ENCODE peak calls at places on chromosomes 2 and 18, in six cellular contexts. One of them, this sample, is unnamed.

GRCh38 chr2:27889774-27890145 is 427 bp downstream of the RBKS start:
- DNase-seq in A549: no peak
- DNase-seq in stimulated activated CD8-positive, alpha-beta memory T cell treated with anti-CD3 and anti-CD28 coated beads, Interleukin-2, amount 100 ng/mL, for 1 hour: no peak
- DNase-seq in activated CD4-positive, alpha-beta T cell treated with anti-CD3 and anti-CD28 coated beads, Interleukin-2, amount 50 U/mL, for 48 hours: no peak
- DNase-seq in activated CD8-positive, alpha-beta memory T cell treated with anti-CD3 and anti-CD28 coated beads for 48 hours: no peak
- DNase-seq in dermis microvascular lymphatic vessel endothelial cell: no peak
- DNase-seq in this sample: no peak

GRCh38 chr2:118403658-118404451 is 315.6 kb downstream of the INSIG2 start:
- DNase-seq in stimulated activated CD8-positive, alpha-beta memory T cell treated with anti-CD3 and anti-CD28 coated beads, Interleukin-2, amount 100 ng/mL, for 1 hour: no peak
- DNase-seq in activated CD4-positive, alpha-beta T cell treated with anti-CD3 and anti-CD28 coated beads, Interleukin-2, amount 50 U/mL, for 48 hours: no peak
- DNase-seq in A549: no peak
- DNase-seq in dermis microvascular lymphatic vessel endothelial cell: no peak
- DNase-seq in activated CD8-positive, alpha-beta memory T cell treated with anti-CD3 and anti-CD28 coated beads for 48 hours: no peak
- DNase-seq in this sample: no peak

GRCh38 chr2:19207452-19207851 is 151.0 kb downstream of the OSR1 start:
- DNase-seq in stimulated activated CD8-positive, alpha-beta memory T cell treated with anti-CD3 and anti-CD28 coated beads, Interleukin-2, amount 100 ng/mL, for 1 hour: no peak
- DNase-seq in activated CD4-positive, alpha-beta T cell treated with anti-CD3 and anti-CD28 coated beads, Interleukin-2, amount 50 U/mL, for 48 hours: no peak
- DNase-seq in activated CD8-positive, alpha-beta memory T cell treated with anti-CD3 and anti-CD28 coated beads for 48 hours: no peak
- DNase-seq in A549: no peak
- DNase-seq in dermis microvascular lymphatic vessel endothelial cell: no peak
- DNase-seq in this sample: no peak

GRCh38 chr2:233531880-233532458 is 34.6 kb downstream of the USP40 start:
- DNase-seq in activated CD8-positive, alpha-beta memory T cell treated with anti-CD3 and anti-CD28 coated beads for 48 hours: no peak
- DNase-seq in activated CD4-positive, alpha-beta T cell treated with anti-CD3 and anti-CD28 coated beads, Interleukin-2, amount 50 U/mL, for 48 hours: no peak
- DNase-seq in dermis microvascular lymphatic vessel endothelial cell: no peak
- DNase-seq in stimulated activated CD8-positive, alpha-beta memory T cell treated with anti-CD3 and anti-CD28 coated beads, Interleukin-2, amount 100 ng/mL, for 1 hour: no peak
- DNase-seq in A549: no peak
- DNase-seq in this sample: no peak

GRCh38 chr18:23828426-23828825 is 139.2 kb downstream of the LAMA3 start:
- DNase-seq in stimulated activated CD8-positive, alpha-beta memory T cell treated with anti-CD3 and anti-CD28 coated beads, Interleukin-2, amount 100 ng/mL, for 1 hour: peak
- DNase-seq in activated CD8-positive, alpha-beta memory T cell treated with anti-CD3 and anti-CD28 coated beads for 48 hours: no peak
- DNase-seq in A549: peak
- DNase-seq in activated CD4-positive, alpha-beta T cell treated with anti-CD3 and anti-CD28 coated beads, Interleukin-2, amount 50 U/mL, for 48 hours: no peak
- DNase-seq in dermis microvascular lymphatic vessel endothelial cell: peak
- DNase-seq in this sample: no peak

GRCh38 chr2:223043164-223043941 is 8.6 kb upstream of the KCNE4 start:
- DNase-seq in A549: no peak
- DNase-seq in dermis microvascular lymphatic vessel endothelial cell: no peak
- DNase-seq in activated CD8-positive, alpha-beta memory T cell treated with anti-CD3 and anti-CD28 coated beads for 48 hours: no peak
- DNase-seq in activated CD4-positive, alpha-beta T cell treated with anti-CD3 and anti-CD28 coated beads, Interleukin-2, amount 50 U/mL, for 48 hours: no peak
- DNase-seq in stimulated activated CD8-positive, alpha-beta memory T cell treated with anti-CD3 and anti-CD28 coated beads, Interleukin-2, amount 100 ng/mL, for 1 hour: no peak
- DNase-seq in this sample: no peak

GRCh38 chr2:33023732-33024301 is 77.1 kb downstream of the LTBP1 start:
- DNase-seq in A549: no peak
- DNase-seq in stimulated activated CD8-positive, alpha-beta memory T cell treated with anti-CD3 and anti-CD28 coated beads, Interleukin-2, amount 100 ng/mL, for 1 hour: no peak
- DNase-seq in dermis microvascular lymphatic vessel endothelial cell: peak
- DNase-seq in activated CD8-positive, alpha-beta memory T cell treated with anti-CD3 and anti-CD28 coated beads for 48 hours: no peak
- DNase-seq in activated CD4-positive, alpha-beta T cell treated with anti-CD3 and anti-CD28 coated beads, Interleukin-2, amount 50 U/mL, for 48 hours: no peak
- DNase-seq in this sample: no peak

GRCh38 chr18:36692331-36692730 is 136.5 kb downstream of the TPGS2 start:
- DNase-seq in activated CD8-positive, alpha-beta memory T cell treated with anti-CD3 and anti-CD28 coated beads for 48 hours: no peak
- DNase-seq in dermis microvascular lymphatic vessel endothelial cell: no peak
- DNase-seq in A549: no peak
- DNase-seq in stimulated activated CD8-positive, alpha-beta memory T cell treated with anti-CD3 and anti-CD28 coated beads, Interleukin-2, amount 100 ng/mL, for 1 hour: no peak
- DNase-seq in activated CD4-positive, alpha-beta T cell treated with anti-CD3 and anti-CD28 coated beads, Interleukin-2, amount 50 U/mL, for 48 hours: no peak
- DNase-seq in this sample: no peak

GRCh38 chr2:359047-359446 is 71.2 kb upstream of the ALKAL2 start:
- DNase-seq in dermis microvascular lymphatic vessel endothelial cell: no peak
- DNase-seq in activated CD4-positive, alpha-beta T cell treated with anti-CD3 and anti-CD28 coated beads, Interleukin-2, amount 50 U/mL, for 48 hours: no peak
- DNase-seq in stimulated activated CD8-positive, alpha-beta memory T cell treated with anti-CD3 and anti-CD28 coated beads, Interleukin-2, amount 100 ng/mL, for 1 hour: no peak
- DNase-seq in activated CD8-positive, alpha-beta memory T cell treated with anti-CD3 and anti-CD28 coated beads for 48 hours: no peak
- DNase-seq in A549: no peak
- DNase-seq in this sample: no peak

GRCh38 chr2:233469261-233470006 is 97.1 kb downstream of the USP40 start:
- DNase-seq in activated CD4-positive, alpha-beta T cell treated with anti-CD3 and anti-CD28 coated beads, Interleukin-2, amount 50 U/mL, for 48 hours: no peak
- DNase-seq in dermis microvascular lymphatic vessel endothelial cell: no peak
- DNase-seq in activated CD8-positive, alpha-beta memory T cell treated with anti-CD3 and anti-CD28 coated beads for 48 hours: no peak
- DNase-seq in stimulated activated CD8-positive, alpha-beta memory T cell treated with anti-CD3 and anti-CD28 coated beads, Interleukin-2, amount 100 ng/mL, for 1 hour: no peak
- DNase-seq in A549: no peak
- DNase-seq in this sample: no peak

GRCh38 chr2:158457092-158457825 is 507 bp downstream of the PKP4 start:
- DNase-seq in dermis microvascular lymphatic vessel endothelial cell: peak
- DNase-seq in stimulated activated CD8-positive, alpha-beta memory T cell treated with anti-CD3 and anti-CD28 coated beads, Interleukin-2, amount 100 ng/mL, for 1 hour: peak
- DNase-seq in activated CD8-positive, alpha-beta memory T cell treated with anti-CD3 and anti-CD28 coated beads for 48 hours: peak
- DNase-seq in activated CD4-positive, alpha-beta T cell treated with anti-CD3 and anti-CD28 coated beads, Interleukin-2, amount 50 U/mL, for 48 hours: peak
- DNase-seq in A549: peak
- DNase-seq in this sample: peak

GRCh38 chr2:24919977-24920812 is at the start of gene ADCY3:
- DNase-seq in activated CD8-positive, alpha-beta memory T cell treated with anti-CD3 and anti-CD28 coated beads for 48 hours: no peak
- DNase-seq in stimulated activated CD8-positive, alpha-beta memory T cell treated with anti-CD3 and anti-CD28 coated beads, Interleukin-2, amount 100 ng/mL, for 1 hour: peak
- DNase-seq in dermis microvascular lymphatic vessel endothelial cell: peak
- DNase-seq in activated CD4-positive, alpha-beta T cell treated with anti-CD3 and anti-CD28 coated beads, Interleukin-2, amount 50 U/mL, for 48 hours: peak
- DNase-seq in A549: peak
- DNase-seq in this sample: peak

GRCh38 chr2:238458641-238459040 is 31.9 kb downstream of the ASB1 start:
- DNase-seq in activated CD8-positive, alpha-beta memory T cell treated with anti-CD3 and anti-CD28 coated beads for 48 hours: no peak
- DNase-seq in stimulated activated CD8-positive, alpha-beta memory T cell treated with anti-CD3 and anti-CD28 coated beads, Interleukin-2, amount 100 ng/mL, for 1 hour: no peak
- DNase-seq in dermis microvascular lymphatic vessel endothelial cell: no peak
- DNase-seq in activated CD4-positive, alpha-beta T cell treated with anti-CD3 and anti-CD28 coated beads, Interleukin-2, amount 50 U/mL, for 48 hours: no peak
- DNase-seq in A549: no peak
- DNase-seq in this sample: no peak

GRCh38 chr2:37648316-37649011 is 23.0 kb downstream of the CDC42EP3 start:
- DNase-seq in A549: no peak
- DNase-seq in dermis microvascular lymphatic vessel endothelial cell: peak
- DNase-seq in activated CD8-positive, alpha-beta memory T cell treated with anti-CD3 and anti-CD28 coated beads for 48 hours: no peak
- DNase-seq in activated CD4-positive, alpha-beta T cell treated with anti-CD3 and anti-CD28 coated beads, Interleukin-2, amount 50 U/mL, for 48 hours: peak
- DNase-seq in stimulated activated CD8-positive, alpha-beta memory T cell treated with anti-CD3 and anti-CD28 coated beads, Interleukin-2, amount 100 ng/mL, for 1 hour: no peak
- DNase-seq in this sample: no peak

GRCh38 chr2:150413416-150413815 is 74.1 kb downstream of the RND3 start:
- DNase-seq in stimulated activated CD8-positive, alpha-beta memory T cell treated with anti-CD3 and anti-CD28 coated beads, Interleukin-2, amount 100 ng/mL, for 1 hour: no peak
- DNase-seq in dermis microvascular lymphatic vessel endothelial cell: no peak
- DNase-seq in activated CD4-positive, alpha-beta T cell treated with anti-CD3 and anti-CD28 coated beads, Interleukin-2, amount 50 U/mL, for 48 hours: no peak
- DNase-seq in activated CD8-positive, alpha-beta memory T cell treated with anti-CD3 and anti-CD28 coated beads for 48 hours: no peak
- DNase-seq in A549: no peak
- DNase-seq in this sample: no peak

GRCh38 chr2:127080226-127080940 is 26.6 kb downstream of the BIN1 start:
- DNase-seq in stimulated activated CD8-positive, alpha-beta memory T cell treated with anti-CD3 and anti-CD28 coated beads, Interleukin-2, amount 100 ng/mL, for 1 hour: no peak
- DNase-seq in dermis microvascular lymphatic vessel endothelial cell: no peak
- DNase-seq in A549: no peak
- DNase-seq in activated CD4-positive, alpha-beta T cell treated with anti-CD3 and anti-CD28 coated beads, Interleukin-2, amount 50 U/mL, for 48 hours: peak
- DNase-seq in activated CD8-positive, alpha-beta memory T cell treated with anti-CD3 and anti-CD28 coated beads for 48 hours: no peak
- DNase-seq in this sample: no peak

GRCh38 chr2:127700527-127701192 is 637 bp upstream of the SFT2D3 start:
- DNase-seq in activated CD8-positive, alpha-beta memory T cell treated with anti-CD3 and anti-CD28 coated beads for 48 hours: no peak
- DNase-seq in activated CD4-positive, alpha-beta T cell treated with anti-CD3 and anti-CD28 coated beads, Interleukin-2, amount 50 U/mL, for 48 hours: peak
- DNase-seq in A549: peak
- DNase-seq in dermis microvascular lymphatic vessel endothelial cell: peak
- DNase-seq in stimulated activated CD8-positive, alpha-beta memory T cell treated with anti-CD3 and anti-CD28 coated beads, Interleukin-2, amount 100 ng/mL, for 1 hour: no peak
- DNase-seq in this sample: no peak

GRCh38 chr2:41940715-41941114 is 107.1 kb upstream of the PKDCC start:
- DNase-seq in stimulated activated CD8-positive, alpha-beta memory T cell treated with anti-CD3 and anti-CD28 coated beads, Interleukin-2, amount 100 ng/mL, for 1 hour: no peak
- DNase-seq in activated CD4-positive, alpha-beta T cell treated with anti-CD3 and anti-CD28 coated beads, Interleukin-2, amount 50 U/mL, for 48 hours: no peak
- DNase-seq in activated CD8-positive, alpha-beta memory T cell treated with anti-CD3 and anti-CD28 coated beads for 48 hours: no peak
- DNase-seq in A549: no peak
- DNase-seq in dermis microvascular lymphatic vessel endothelial cell: no peak
- DNase-seq in this sample: no peak

GRCh38 chr2:18161681-18162080 is 283.2 kb downstream of the KCNS3 start:
- DNase-seq in activated CD8-positive, alpha-beta memory T cell treated with anti-CD3 and anti-CD28 coated beads for 48 hours: no peak
- DNase-seq in stimulated activated CD8-positive, alpha-beta memory T cell treated with anti-CD3 and anti-CD28 coated beads, Interleukin-2, amount 100 ng/mL, for 1 hour: no peak
- DNase-seq in A549: no peak
- DNase-seq in activated CD4-positive, alpha-beta T cell treated with anti-CD3 and anti-CD28 coated beads, Interleukin-2, amount 50 U/mL, for 48 hours: no peak
- DNase-seq in dermis microvascular lymphatic vessel endothelial cell: no peak
- DNase-seq in this sample: no peak

GRCh38 chr2:172572981-172573380 is 17.1 kb downstream of the PDK1 start:
- DNase-seq in dermis microvascular lymphatic vessel endothelial cell: peak
- DNase-seq in stimulated activated CD8-positive, alpha-beta memory T cell treated with anti-CD3 and anti-CD28 coated beads, Interleukin-2, amount 100 ng/mL, for 1 hour: no peak
- DNase-seq in activated CD4-positive, alpha-beta T cell treated with anti-CD3 and anti-CD28 coated beads, Interleukin-2, amount 50 U/mL, for 48 hours: no peak
- DNase-seq in A549: no peak
- DNase-seq in activated CD8-positive, alpha-beta memory T cell treated with anti-CD3 and anti-CD28 coated beads for 48 hours: no peak
- DNase-seq in this sample: no peak

GRCh38 chr18:31739651-31740050 is 21.0 kb downstream of the SLC25A52 start:
- DNase-seq in dermis microvascular lymphatic vessel endothelial cell: no peak
- DNase-seq in activated CD4-positive, alpha-beta T cell treated with anti-CD3 and anti-CD28 coated beads, Interleukin-2, amount 50 U/mL, for 48 hours: no peak
- DNase-seq in activated CD8-positive, alpha-beta memory T cell treated with anti-CD3 and anti-CD28 coated beads for 48 hours: no peak
- DNase-seq in stimulated activated CD8-positive, alpha-beta memory T cell treated with anti-CD3 and anti-CD28 coated beads, Interleukin-2, amount 100 ng/mL, for 1 hour: no peak
- DNase-seq in A549: no peak
- DNase-seq in this sample: no peak

GRCh38 chr2:20353597-20353996 is 3.0 kb upstream of the PUM2 start:
- DNase-seq in activated CD8-positive, alpha-beta memory T cell treated with anti-CD3 and anti-CD28 coated beads for 48 hours: no peak
- DNase-seq in activated CD4-positive, alpha-beta T cell treated with anti-CD3 and anti-CD28 coated beads, Interleukin-2, amount 50 U/mL, for 48 hours: no peak
- DNase-seq in A549: no peak
- DNase-seq in dermis microvascular lymphatic vessel endothelial cell: no peak
- DNase-seq in stimulated activated CD8-positive, alpha-beta memory T cell treated with anti-CD3 and anti-CD28 coated beads, Interleukin-2, amount 100 ng/mL, for 1 hour: no peak
- DNase-seq in this sample: no peak

GRCh38 chr2:64049633-64050220 is 30.5 kb upstream of the VPS54 start:
- DNase-seq in activated CD8-positive, alpha-beta memory T cell treated with anti-CD3 and anti-CD28 coated beads for 48 hours: peak
- DNase-seq in stimulated activated CD8-positive, alpha-beta memory T cell treated with anti-CD3 and anti-CD28 coated beads, Interleukin-2, amount 100 ng/mL, for 1 hour: peak
- DNase-seq in A549: peak
- DNase-seq in activated CD4-positive, alpha-beta T cell treated with anti-CD3 and anti-CD28 coated beads, Interleukin-2, amount 50 U/mL, for 48 hours: peak
- DNase-seq in dermis microvascular lymphatic vessel endothelial cell: peak
- DNase-seq in this sample: peak

GRCh38 chr2:38192046-38192445 is 116.1 kb upstream of the CYP1B1 start:
- DNase-seq in dermis microvascular lymphatic vessel endothelial cell: no peak
- DNase-seq in activated CD4-positive, alpha-beta T cell treated with anti-CD3 and anti-CD28 coated beads, Interleukin-2, amount 50 U/mL, for 48 hours: no peak
- DNase-seq in activated CD8-positive, alpha-beta memory T cell treated with anti-CD3 and anti-CD28 coated beads for 48 hours: no peak
- DNase-seq in A549: no peak
- DNase-seq in stimulated activated CD8-positive, alpha-beta memory T cell treated with anti-CD3 and anti-CD28 coated beads, Interleukin-2, amount 100 ng/mL, for 1 hour: no peak
- DNase-seq in this sample: no peak

GRCh38 chr2:148615446-148615845 is 29.1 kb upstream of the EPC2 start:
- DNase-seq in activated CD8-positive, alpha-beta memory T cell treated with anti-CD3 and anti-CD28 coated beads for 48 hours: no peak
- DNase-seq in dermis microvascular lymphatic vessel endothelial cell: no peak
- DNase-seq in A549: no peak
- DNase-seq in activated CD4-positive, alpha-beta T cell treated with anti-CD3 and anti-CD28 coated beads, Interleukin-2, amount 50 U/mL, for 48 hours: no peak
- DNase-seq in stimulated activated CD8-positive, alpha-beta memory T cell treated with anti-CD3 and anti-CD28 coated beads, Interleukin-2, amount 100 ng/mL, for 1 hour: no peak
- DNase-seq in this sample: no peak

GRCh38 chr2:202771741-202772470 is 99.7 kb downstream of the ICA1L start:
- DNase-seq in activated CD4-positive, alpha-beta T cell treated with anti-CD3 and anti-CD28 coated beads, Interleukin-2, amount 50 U/mL, for 48 hours: no peak
- DNase-seq in A549: no peak
- DNase-seq in dermis microvascular lymphatic vessel endothelial cell: no peak
- DNase-seq in stimulated activated CD8-positive, alpha-beta memory T cell treated with anti-CD3 and anti-CD28 coated beads, Interleukin-2, amount 100 ng/mL, for 1 hour: no peak
- DNase-seq in activated CD8-positive, alpha-beta memory T cell treated with anti-CD3 and anti-CD28 coated beads for 48 hours: no peak
- DNase-seq in this sample: no peak

GRCh38 chr18:38052879-38053590 is 487.4 kb upstream of the CELF4 start:
- DNase-seq in dermis microvascular lymphatic vessel endothelial cell: no peak
- DNase-seq in activated CD4-positive, alpha-beta T cell treated with anti-CD3 and anti-CD28 coated beads, Interleukin-2, amount 50 U/mL, for 48 hours: no peak
- DNase-seq in stimulated activated CD8-positive, alpha-beta memory T cell treated with anti-CD3 and anti-CD28 coated beads, Interleukin-2, amount 100 ng/mL, for 1 hour: no peak
- DNase-seq in activated CD8-positive, alpha-beta memory T cell treated with anti-CD3 and anti-CD28 coated beads for 48 hours: no peak
- DNase-seq in A549: no peak
- DNase-seq in this sample: no peak

GRCh38 chr2:207248702-207249355 is 83.1 kb upstream of the KLF7 start:
- DNase-seq in activated CD4-positive, alpha-beta T cell treated with anti-CD3 and anti-CD28 coated beads, Interleukin-2, amount 50 U/mL, for 48 hours: no peak
- DNase-seq in stimulated activated CD8-positive, alpha-beta memory T cell treated with anti-CD3 and anti-CD28 coated beads, Interleukin-2, amount 100 ng/mL, for 1 hour: no peak
- DNase-seq in activated CD8-positive, alpha-beta memory T cell treated with anti-CD3 and anti-CD28 coated beads for 48 hours: no peak
- DNase-seq in dermis microvascular lymphatic vessel endothelial cell: peak
- DNase-seq in A549: no peak
- DNase-seq in this sample: no peak